ENCODE peak calls at places on chromosomes 12 and 14, in seven cellular contexts. C, L, G, U, Z, X and J are unnamed samples.
A peak's percentile ranks its signal among the peaks of the same experiment; 100 is the strongest.

GRCh38 chr12:61757831-61758505 is 502.2 kb upstream of the USP15 start:
- DNase-seq in Z (no peak), G (no peak), C (no peak), X (no peak), U (no peak), L (no peak), J (no peak)

GRCh38 chr12:80282226-80282625 is 161.8 kb upstream of the PTPRQ start:
- DNase-seq in X (no peak), G (no peak), U (no peak), C (no peak), Z (no peak), L (no peak), J (no peak)

GRCh38 chr14:37279818-37280217 is 82.1 kb downstream of the MIPOL1 start:
- DNase-seq in Z (no peak), U (no peak), C (no peak), L (no peak), X (no peak), G (no peak), J (no peak)

GRCh38 chr14:104876251-104876699 is 11.2 kb downstream of the CEP170B start:
- DNase-seq in X (no peak), L (peak; percentile 77), U (peak; percentile 52), Z (peak; percentile 44), C (no peak), G (no peak), J (peak; percentile 49)

GRCh38 chr12:106254724-106255123 is 6.9 kb upstream of the CKAP4 start:
- DNase-seq in C (no peak), G (no peak), L (no peak), Z (no peak), X (no peak), U (no peak), J (no peak)

GRCh38 chr14:77023001-77023996 is 5.2 kb downstream of the IRF2BPL start:
- DNase-seq in X (peak; percentile 57), L (no peak), Z (peak; percentile 67), C (no peak), G (peak; percentile 75), U (peak; percentile 66), J (no peak)

GRCh38 chr12:76422878-76423438 is 74.7 kb upstream of the BBS10 start:
- DNase-seq in X (no peak), L (no peak), Z (peak; percentile 48), C (no peak), G (no peak), U (no peak), J (no peak)

GRCh38 chr12:29673346-29673745 is 110.4 kb downstream of the TMTC1 start:
- DNase-seq in U (no peak), L (no peak), X (no peak), Z (peak; percentile 42), G (no peak), C (no peak), J (no peak)

GRCh38 chr12:22729431-22729830 is 104.5 kb downstream of the ETNK1 start:
- DNase-seq in Z (no peak), X (no peak), L (no peak), C (no peak), U (no peak), G (no peak), J (no peak)

GRCh38 chr14:105049753-105050550 is 15.3 kb downstream of the GPR132 start:
- DNase-seq in X (no peak), U (no peak), G (no peak), Z (no peak), C (no peak), L (no peak), J (no peak)

GRCh38 chr12:105882404-105882803 is 256.4 kb downstream of the NUAK1 start:
- DNase-seq in Z (peak; percentile 54), U (no peak), X (no peak), L (no peak), G (no peak), C (peak; percentile 55), J (no peak)

GRCh38 chr12:1929985-1930815 is 11.7 kb upstream of the CACNA2D4 start:
- DNase-seq in U (no peak), Z (no peak), C (no peak), X (no peak), G (no peak), L (no peak), J (no peak)

GRCh38 chr12:46303039-46303666 is 34.3 kb upstream of the SLC38A1 start:
- DNase-seq in G (peak; percentile 63), L (peak; percentile 48), C (peak; percentile 41), U (peak; percentile 60), Z (peak; percentile 58), X (no peak), J (no peak)

GRCh38 chr12:69000069-69000468 is 67.1 kb upstream of the CPM start:
- DNase-seq in X (no peak), C (no peak), G (no peak), U (no peak), L (no peak), Z (no peak), J (no peak)

GRCh38 chr14:88049271-88049670 is 44.3 kb downstream of the GPR65 start:
- DNase-seq in U (no peak), C (no peak), L (no peak), X (no peak), Z (no peak), G (no peak), J (no peak)

GRCh38 chr14:81164167-81164774 is 56.5 kb downstream of the GTF2A1 start:
- DNase-seq in L (peak; percentile 62), C (peak; percentile 59), G (peak; percentile 65), X (no peak), U (peak; percentile 79), Z (peak; percentile 70), J (peak; percentile 60)

GRCh38 chr14:91873476-91874265 is 6.3 kb upstream of the TC2N start:
- DNase-seq in G (no peak), X (no peak), U (no peak), C (no peak), L (peak; percentile 46), Z (peak; percentile 36), J (no peak)

GRCh38 chr12:51218607-51219161 is 822 bp upstream of the POU6F1 start:
- DNase-seq in C (no peak), G (peak; percentile 72), L (no peak), Z (no peak), U (peak; percentile 38), X (peak; percentile 15), J (no peak)

GRCh38 chr12:51216652-51217051 is 1.2 kb downstream of the POU6F1 start:
- DNase-seq in X (no peak), G (peak; percentile 16), L (no peak), Z (no peak), C (no peak), U (no peak), J (no peak)

GRCh38 chr12:51217968-51218606 is at the start of gene POU6F1:
- DNase-seq in X (peak; percentile 66), G (peak; percentile 82), C (peak; percentile 57), L (peak; percentile 91), Z (peak; percentile 86), U (peak; percentile 85), J (peak; percentile 69)

GRCh38 chr12:51219345-51219744 is 1.5 kb upstream of the POU6F1 start:
- DNase-seq in L (no peak), G (no peak), C (no peak), Z (no peak), U (no peak), X (no peak), J (no peak)

GRCh38 chr12:51217133-51217967 is 512 bp downstream of the POU6F1 start:
- DNase-seq in X (peak; percentile 52), L (peak; percentile 88), U (peak; percentile 59), Z (peak; percentile 35), G (peak; percentile 66), C (peak; percentile 36), J (peak; percentile 61)
- TF ChIP-seq CTCF in X (peak; percentile 42), L (peak; percentile 36), U (no peak), Z (no peak), G (peak; percentile 16), C (peak; percentile 27), J (no peak)

DNA sequence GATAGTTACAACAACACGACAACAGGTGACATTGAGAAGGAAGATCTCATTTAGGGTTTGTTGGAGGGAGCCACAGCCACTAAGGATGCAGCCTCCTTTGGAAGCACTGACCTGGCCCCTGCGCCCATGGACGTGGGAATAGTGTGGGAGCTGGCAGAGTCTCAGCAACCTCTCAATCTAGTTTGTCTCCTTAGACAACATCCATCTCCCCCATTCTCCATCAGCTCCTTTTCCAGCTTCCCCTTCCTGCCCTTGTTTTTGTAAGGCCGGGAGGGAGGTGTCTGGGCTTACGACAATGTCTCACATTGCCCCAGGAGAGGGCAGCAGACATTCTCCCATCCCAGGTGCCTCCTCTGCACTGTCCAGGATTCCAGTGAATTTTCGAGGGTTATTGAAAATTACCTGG is 170.2 kb upstream of the PZP start:
- DNase-seq in G (no peak), C (no peak), X (no peak), L (no peak), Z (no peak), U (peak; percentile 24), J (peak; percentile 32)
- TF ChIP-seq CTCF in G (no peak), C (no peak), X (peak; percentile 55), L (peak; percentile 2), Z (no peak), U (peak; percentile 54), J (peak; percentile 36)

GRCh38 chr14:64951291-64951690 is 8.7 kb upstream of the GPX2 start:
- DNase-seq in L (no peak), X (no peak), C (no peak), Z (no peak), G (no peak), U (no peak), J (no peak)

GRCh38 chr14:64953661-64954060 is 11.1 kb upstream of the GPX2 start:
- DNase-seq in X (no peak), U (no peak), G (no peak), C (no peak), L (no peak), Z (no peak), J (no peak)

GRCh38 chr14:64951724-64952123 is 9.2 kb upstream of the GPX2 start:
- DNase-seq in G (no peak), U (no peak), L (no peak), Z (no peak), C (no peak), X (no peak), J (no peak)

GRCh38 chr14:64953310-64953654 is 10.7 kb upstream of the GPX2 start:
- DNase-seq in Z (no peak), G (no peak), U (no peak), X (no peak), C (no peak), L (no peak), J (no peak)

DNA sequence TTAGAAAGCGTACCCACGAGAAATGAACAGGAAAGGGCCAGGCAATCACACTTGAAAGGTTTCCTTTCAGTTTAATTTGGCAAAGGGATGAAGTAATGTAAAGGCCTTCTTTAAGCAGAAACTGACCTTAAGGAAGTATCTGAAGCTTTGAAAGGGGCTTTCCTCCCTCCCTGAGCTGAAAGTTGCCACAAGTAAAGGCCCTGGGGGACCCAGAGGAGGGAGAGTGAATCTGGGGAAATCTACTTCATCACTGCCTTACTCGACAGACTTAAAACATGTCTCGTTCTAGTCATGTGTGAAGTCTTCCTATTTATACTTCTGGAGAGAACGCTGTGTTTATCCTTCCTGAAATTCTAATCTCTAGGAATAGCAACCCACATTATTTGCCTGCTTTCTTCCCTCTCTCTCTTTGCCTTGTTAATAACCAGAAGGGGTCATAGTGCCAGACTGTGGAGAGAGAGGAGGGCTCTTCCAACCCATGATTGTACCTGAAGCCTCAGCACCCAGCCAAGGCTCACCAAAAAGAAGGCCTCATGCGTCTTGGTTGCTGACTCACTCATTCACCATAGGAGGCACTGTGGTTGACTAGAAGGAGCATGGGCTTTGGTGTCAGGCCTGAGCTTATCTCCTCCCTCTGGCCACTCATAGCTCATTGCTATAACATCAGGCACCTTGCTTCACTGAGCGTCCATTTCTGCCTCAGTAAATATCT is 10.2 kb upstream of the GPX2 start:
- DNase-seq in Z (no peak), L (peak; percentile 67), X (no peak), U (no peak), G (no peak), C (no peak), J (no peak)
- TF ChIP-seq CTCF in Z (no peak), L (no peak), X (no peak), U (peak; percentile 17), G (no peak), C (no peak), J (no peak)

GRCh38 chr14:73231874-73232851 is 5.1 kb upstream of the PAPLN start:
- DNase-seq in L (peak; percentile 61), C (no peak), U (peak; percentile 53), G (no peak), Z (no peak), X (no peak), J (peak; percentile 51)
- TF ChIP-seq CTCF in L (peak; percentile 22), C (no peak), U (peak; percentile 49), G (peak; percentile 5), Z (peak; percentile 44), X (peak; percentile 65), J (peak; percentile 50)